ENCODE peak calls at places on chromosomes 16 and 17, in eight cellular contexts. A is H1, U is IMR-90, Q is prostate gland, Y is body of pancreas, I is Peyer's patch, P is breast epithelium, B is uterus. T is an unnamed sample.

GRCh38 chr17:29566473-29567361 is at the start of gene ABHD15:
- DNase-seq in A (no peak), U (peak), Q (peak), Y (peak), I (peak), P (no peak), B (peak), T (peak)

GRCh38 chr17:45431531-45432404 is 902 bp downstream of the ARHGAP27 start:
- DNase-seq in A (peak), U (peak), Q (peak), Y (peak), I (peak), P (peak), B (peak), T (peak)

GRCh38 chr16:11796227-11797165 is 562 bp downstream of the ZC3H7A start:
- DNase-seq in A (no peak), U (peak), Q (peak), Y (peak), I (peak), P (peak), B (peak), T (peak)

GRCh38 chr17:2008332-2009126 is 16.6 kb downstream of the RTN4RL1 start:
- DNase-seq in A (no peak), U (no peak), Q (no peak), Y (no peak), I (no peak), P (no peak), B (no peak), T (no peak)

GRCh38 chr16:89696598-89697128 is 4.8 kb downstream of the SPATA2L start:
- DNase-seq in A (no peak), U (no peak), Q (no peak), Y (no peak), I (peak), P (no peak), B (no peak), T (no peak)

GRCh38 chr16:47258874-47259461 is 115.2 kb upstream of the NETO2 start:
- DNase-seq in A (no peak), U (peak), Q (no peak), Y (no peak), I (no peak), P (no peak), B (no peak), T (no peak)

GRCh38 chr17:47324224-47325020 is 667 bp downstream of the EFCAB13 start:
- DNase-seq in A (no peak), U (peak), Q (peak), Y (peak), I (peak), P (peak), B (peak), T (peak)

GRCh38 chr16:21652451-21652850 is at the start of gene IGSF6:
- DNase-seq in A (no peak), U (no peak), Q (no peak), Y (no peak), I (no peak), P (no peak), B (no peak), T (no peak)

GRCh38 chr16:63458842-63459241 is 1422.6 kb upstream of the CDH8 start:
- DNase-seq in A (no peak), U (no peak), Q (no peak), Y (no peak), I (no peak), P (no peak), B (no peak), T (no peak)

GRCh38 chr17:40021471-40021961 is 6.3 kb downstream of the CSF3 start:
- DNase-seq in A (no peak), U (peak), Q (no peak), Y (no peak), I (no peak), P (peak), B (peak), T (no peak)
- TF ChIP-seq POLR2A in A (no peak), U (no peak), Q (no peak), Y (no peak), I (no peak), P (no peak), B (no peak), T (no peak)

GRCh38 chr17:81685108-81685507 is 1.3 kb downstream of the HGS start:
- DNase-seq in A (no peak), U (peak), Q (no peak), Y (no peak), I (no peak), P (no peak), B (no peak), T (no peak)

GRCh38 chr17:81682565-81683207 is 911 bp downstream of the ARL16 start:
- DNase-seq in A (no peak), U (peak), Q (no peak), Y (no peak), I (no peak), P (no peak), B (no peak), T (no peak)

GRCh38 chr17:81684442-81684911 is 666 bp downstream of the HGS start:
- DNase-seq in A (no peak), U (peak), Q (no peak), Y (peak), I (no peak), P (no peak), B (no peak), T (no peak)

GRCh38 chr17:81683208-81683583 is 401 bp downstream of the ARL16 start:
- DNase-seq in A (no peak), U (peak), Q (no peak), Y (no peak), I (no peak), P (no peak), B (no peak), T (no peak)

GRCh38 chr17:81683584-81684441 is at the start of the genes ARL16 and HGS:
- DNase-seq in A (peak), U (peak), Q (peak), Y (peak), I (peak), P (peak), B (peak), T (peak)
- TF ChIP-seq POLR2A in A (no peak), U (peak), Q (peak), Y (peak), I (peak), P (no peak), B (peak), T (peak)

GRCh38 chr16:57407521-57408353 is 3.2 kb downstream of the CCL17 start:
- DNase-seq in A (no peak), U (no peak), Q (no peak), Y (no peak), I (no peak), P (no peak), B (no peak), T (no peak)
- TF ChIP-seq POLR2A in A (no peak), U (no peak), Q (no peak), Y (no peak), I (no peak), P (no peak), B (no peak), T (no peak)

GRCh38 chr17:32341857-32342602 is at the start of gene C17orf75:
- DNase-seq in A (no peak), U (peak), Q (peak), Y (peak), I (peak), P (peak), B (peak), T (peak)
- TF ChIP-seq POLR2A in A (peak), U (no peak), Q (peak), Y (peak), I (peak), P (no peak), B (peak), T (no peak)

DNA sequence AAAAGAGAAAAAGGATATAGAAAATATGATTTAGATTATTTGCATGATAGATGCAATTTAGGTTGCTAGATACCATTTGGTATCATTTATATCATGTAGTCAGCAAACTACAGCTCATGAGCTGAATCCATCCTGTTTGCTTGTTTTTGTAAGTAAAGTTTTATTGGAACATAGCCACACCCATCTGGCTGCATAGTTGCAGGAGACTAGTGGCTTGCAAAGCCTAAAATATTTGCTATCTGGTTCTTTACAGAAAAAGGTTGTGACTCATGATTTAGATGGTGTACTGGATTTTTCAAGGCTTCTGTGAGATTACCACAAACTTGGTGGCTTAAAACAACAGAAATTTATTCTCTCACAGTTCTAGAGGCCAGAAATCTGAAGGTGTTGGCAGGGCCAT is 49.9 kb downstream of the MAP2K4 start:
- DNase-seq in A (no peak), U (peak), Q (no peak), Y (no peak), I (no peak), P (no peak), B (no peak), T (no peak)
- TF ChIP-seq POLR2A in A (no peak), U (no peak), Q (no peak), Y (no peak), I (no peak), P (no peak), B (no peak), T (no peak)

GRCh38 chr17:27630607-27631408 is at the start of gene LGALS9:
- DNase-seq in A (no peak), U (peak), Q (no peak), Y (peak), I (peak), P (peak), B (no peak), T (peak)
- TF ChIP-seq POLR2A in A (no peak), U (no peak), Q (peak), Y (no peak), I (peak), P (no peak), B (no peak), T (no peak)

GRCh38 chr17:7262192-7263070 is at the start of gene CLDN7:
- DNase-seq in A (peak), U (no peak), Q (peak), Y (peak), I (peak), P (peak), B (no peak), T (peak)
- TF ChIP-seq POLR2A in A (peak), U (no peak), Q (peak), Y (peak), I (peak), P (peak), B (peak), T (peak)

T was measured in thyroid gland.